ENCODE peak calls at places on chromosomes 7 and 10, in ten cellular contexts. C, N, G, M, R, J, Y, U, T and I are unnamed samples. For H3K36me3, the result is how much of the 10 kb centered on the place peaks cover.

GRCh38 chr7:77548222-77548621 is 11.1 kb downstream of the PTPN12 start:
- DNase-seq in C (no peak), N (no peak), G (no peak), M (no peak), R (no peak), J (no peak), Y (no peak), U (no peak), T (no peak), I (no peak)

GRCh38 chr10:93515071-93515962 is 18.9 kb downstream of the CEP55 start:
- DNase-seq in C (no peak), N (no peak), G (no peak), M (no peak), R (no peak), J (no peak), Y (no peak), U (no peak), T (no peak), I (no peak)

GRCh38 chr7:42645906-42646305 is 266.0 kb downstream of the C7orf25 start:
- DNase-seq in C (no peak), N (no peak), G (peak), M (no peak), R (peak), J (peak), Y (no peak), U (peak), T (no peak), I (no peak)

GRCh38 chr7:13327669-13328068 is 640.2 kb downstream of the ARL4A start:
- DNase-seq in C (no peak), N (no peak), G (peak), M (no peak), R (no peak), J (no peak), Y (no peak), U (no peak), T (no peak), I (peak)

GRCh38 chr7:90236890-90237289 is 8.1 kb upstream of the CFAP69 start:
- DNase-seq in C (peak), N (no peak), G (no peak), M (no peak), R (no peak), J (no peak), Y (no peak), U (no peak), T (no peak), I (no peak)

GRCh38 chr10:108375691-108376090 is 1211.2 kb upstream of the SORCS1 start:
- DNase-seq in C (no peak), N (no peak), G (no peak), M (no peak), R (no peak), J (peak), Y (no peak), U (peak), T (no peak), I (no peak)

GRCh38 chr7:122305475-122306319 is 1.1 kb upstream of the FEZF1 start:
- DNase-seq in C (peak), N (no peak), G (peak), M (peak), R (peak), J (no peak), Y (no peak), U (no peak), T (peak), I (no peak)

GRCh38 chr10:20858292-20859124 is 38.6 kb downstream of the NEBL start:
- DNase-seq in C (no peak), N (no peak), G (peak), M (no peak), R (peak), J (peak), Y (no peak), U (peak), T (no peak), I (no peak)

GRCh38 chr10:26723016-26723415 is 25.5 kb downstream of the PDSS1 start:
- DNase-seq in C (no peak), N (no peak), G (no peak), M (no peak), R (no peak), J (no peak), Y (no peak), U (no peak), T (no peak), I (no peak)

GRCh38 chr7:55423277-55423711 is 58.2 kb downstream of the LANCL2 start:
- DNase-seq in C (no peak), N (no peak), G (no peak), M (no peak), R (no peak), J (peak), Y (no peak), U (no peak), T (no peak), I (no peak)

GRCh38 chr10:51876528-51876927 is 177.1 kb upstream of the CSTF2T start:
- DNase-seq in C (no peak), N (no peak), G (no peak), M (no peak), R (no peak), J (no peak), Y (no peak), U (no peak), T (no peak), I (no peak)

GRCh38 chr7:159075563-159076238 is 69.0 kb downstream of the VIPR2 start:
- DNase-seq in C (no peak), N (no peak), G (no peak), M (no peak), R (no peak), J (no peak), Y (no peak), U (no peak), T (peak), I (no peak)

GRCh38 chr10:5477948-5478693 is 21.2 kb downstream of the CALML5 start:
- DNase-seq in C (no peak), N (no peak), G (no peak), M (no peak), R (no peak), J (no peak), Y (no peak), U (no peak), T (no peak), I (no peak)

GRCh38 chr7:92694211-92694610 is 104.0 kb upstream of the FAM133B start:
- DNase-seq in C (no peak), N (no peak), G (no peak), M (no peak), R (no peak), J (no peak), Y (no peak), U (no peak), T (no peak), I (no peak)

GRCh38 chr7:115462301-115463015 is 540.6 kb downstream of the MDFIC start:
- DNase-seq in C (no peak), N (no peak), G (no peak), M (no peak), R (no peak), J (no peak), Y (no peak), U (no peak), T (no peak), I (no peak)

GRCh38 chr10:71213127-71213616 is 802 bp downstream of the UNC5B start:
- DNase-seq in C (peak), N (no peak), G (peak), M (peak), R (peak), J (peak), Y (no peak), U (peak), T (no peak), I (no peak)

GRCh38 chr7:21367081-21367480 is 60.8 kb upstream of the SP4 start:
- DNase-seq in C (no peak), N (no peak), G (peak), M (no peak), R (peak), J (peak), Y (no peak), U (no peak), T (no peak), I (no peak)

GRCh38 chr10:102422586-102423129 is 2.0 kb downstream of the FBXL15 start:
- DNase-seq in C (peak), N (no peak), G (peak), M (peak), R (peak), J (peak), Y (peak), U (peak), T (peak), I (no peak)

GRCh38 chr7:42460148-42460547 is 223.1 kb upstream of the GLI3 start:
- DNase-seq in C (no peak), N (no peak), G (no peak), M (no peak), R (no peak), J (no peak), Y (no peak), U (no peak), T (no peak), I (no peak)

GRCh38 chr7:125573131-125573530 is 643.5 kb upstream of the POT1 start:
- DNase-seq in C (no peak), N (no peak), G (no peak), M (no peak), R (no peak), J (no peak), Y (no peak), U (no peak), T (no peak), I (no peak)

GRCh38 chr7:150990416-150991186 is at the start of gene NOS3:
- DNase-seq in C (no peak), N (no peak), G (peak), M (no peak), R (peak), J (peak), Y (peak), U (peak), T (no peak), I (no peak)

GRCh38 chr10:77637986-77638765 is 568 bp upstream of the KCNMA1 start:
- DNase-seq in C (peak), N (no peak), G (peak), M (peak), R (peak), J (no peak), Y (peak), U (peak), T (peak), I (no peak)

GRCh38 chr10:84214046-84214572 is 11.2 kb downstream of the LRIT2 start:
- DNase-seq in C (no peak), N (no peak), G (no peak), M (no peak), R (no peak), J (no peak), Y (no peak), U (no peak), T (no peak), I (no peak)

GRCh38 chr10:101578192-101578591 is 9.9 kb downstream of the POLL start:
- DNase-seq in C (no peak), N (no peak), G (no peak), M (no peak), R (no peak), J (no peak), Y (no peak), U (no peak), T (peak), I (no peak)

GRCh38 chr10:132532174-132532573 is 5.4 kb upstream of the INPP5A start:
- DNase-seq in C (no peak), N (no peak), G (no peak), M (no peak), R (no peak), J (no peak), Y (no peak), U (no peak), T (no peak), I (no peak)

GRCh38 chr7:114865564-114865963 is 56.3 kb upstream of the MDFIC start:
- DNase-seq in C (peak), N (no peak), G (peak), M (peak), R (peak), J (peak), Y (peak), U (peak), T (no peak), I (no peak)

GRCh38 chr7:150435390-150436073 is 14.9 kb upstream of the GIMAP8 start:
- DNase-seq in C (no peak), N (no peak), G (no peak), M (no peak), R (no peak), J (no peak), Y (no peak), U (no peak), T (no peak), I (no peak)

GRCh38 chr10:52488606-52489485 is 174.8 kb downstream of the DKK1 start:
- DNase-seq in C (peak), N (no peak), G (peak), M (peak), R (peak), J (peak), Y (no peak), U (peak), T (no peak), I (no peak)

GRCh38 chr10:113808168-113808567 is 45.7 kb downstream of the DCLRE1A start:
- DNase-seq in C (no peak), N (no peak), G (no peak), M (no peak), R (no peak), J (no peak), Y (no peak), U (no peak), T (no peak), I (no peak)

DNA sequence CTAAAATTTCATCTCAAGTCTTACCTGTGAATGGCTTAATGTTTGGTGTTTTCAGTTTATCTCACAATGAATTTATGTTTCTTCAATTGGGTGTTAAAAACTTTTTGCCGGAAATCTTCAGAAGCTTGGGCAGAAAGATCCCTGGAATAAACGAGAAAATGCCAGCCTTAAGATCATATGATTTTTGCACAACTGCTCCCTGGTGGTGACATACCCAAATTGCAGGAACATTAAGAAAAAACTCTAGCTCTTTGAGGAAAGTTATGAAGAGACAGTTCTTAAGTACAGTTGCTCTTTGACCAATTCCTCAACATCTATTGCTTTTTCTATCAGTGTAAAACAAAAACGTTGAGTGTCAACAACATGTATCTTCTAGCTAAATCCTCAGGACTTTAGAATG is 48.2 kb upstream of the CREB5 start:
- DNase-seq in C (no peak), N (no peak), G (peak), M (no peak), R (no peak), J (no peak), Y (no peak), U (no peak), T (no peak), I (no peak)
- TF ChIP-seq CTCF in C (peak), N (no peak), G (peak), M (peak), R (peak), J (no peak), Y (no peak), U (peak), T (no peak), I (peak)

GRCh38 chr10:11148638-11149037 is 131.0 kb downstream of the CELF2 start:
- DNase-seq in C (no peak), N (no peak), G (no peak), M (peak), R (no peak), J (no peak), Y (no peak), U (no peak), T (no peak), I (no peak)
- H3K4me3 ChIP-seq in C (no peak), N (no peak), G (no peak), M (no peak), R (no peak), J (no peak), Y (no peak), U (no peak), T (no peak), I (no peak)

GRCh38 chr7:111863269-111863668 is 301.0 kb upstream of the IMMP2L start:
- DNase-seq in C (no peak), N (no peak), G (no peak), M (no peak), R (no peak), J (no peak), Y (no peak), U (no peak), T (no peak), I (no peak)
- H3K36me3 ChIP-seq in C (under half), N (under half), G (under half), M (under half), R (under half), J (under half), Y (under half), U (under half), T (under half), I (under half)

GRCh38 chr7:1593091-1593866 is 23.4 kb upstream of the PSMG3 start:
- DNase-seq in C (no peak), N (no peak), G (no peak), M (no peak), R (no peak), J (no peak), Y (no peak), U (no peak), T (peak), I (no peak)
- TF ChIP-seq CTCF in C (peak), N (no peak), G (peak), M (peak), R (peak), J (peak), Y (no peak), U (peak), T (no peak), I (peak)

GRCh38 chr7:33873518-33873917 is 31.8 kb upstream of the BMPER start:
- DNase-seq in C (peak), N (no peak), G (no peak), M (no peak), R (no peak), J (no peak), Y (no peak), U (no peak), T (no peak), I (no peak)
- H3K4me3 ChIP-seq in C (no peak), N (no peak), G (no peak), M (no peak), R (no peak), J (no peak), Y (no peak), U (no peak), T (no peak), I (no peak)

DNA sequence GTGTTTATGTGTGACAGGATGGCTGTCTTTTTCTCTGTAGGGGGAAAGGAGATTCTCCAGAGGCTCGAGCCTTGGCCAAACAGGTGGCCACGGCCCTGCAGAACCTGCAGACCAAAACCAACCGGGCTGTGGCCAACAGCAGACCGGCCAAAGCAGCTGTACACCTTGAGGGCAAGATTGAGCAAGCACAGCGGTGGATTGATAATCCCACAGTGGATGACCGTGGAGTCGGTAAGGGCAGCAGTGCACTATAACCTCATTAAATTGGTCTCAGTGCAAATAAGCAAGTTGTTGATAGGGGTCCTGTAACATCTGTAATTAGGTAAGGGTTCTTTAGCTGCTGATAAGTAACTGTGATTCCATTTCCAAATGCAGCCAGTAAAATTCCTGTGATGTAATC is 56.4 kb downstream of the AP3M1 start:
- DNase-seq in C (no peak), N (no peak), G (no peak), M (no peak), R (no peak), J (no peak), Y (peak), U (no peak), T (no peak), I (no peak)
- H3K36me3 ChIP-seq in C (under half), N (half or more), G (half or more), M (half or more), R (under half), J (under half), Y (under half), U (under half), T (under half), I (under half)

GRCh38 chr10:17871036-17871435 is 61.9 kb downstream of the MRC1 start:
- DNase-seq in C (no peak), N (no peak), G (no peak), M (no peak), R (no peak), J (no peak), Y (no peak), U (no peak), T (no peak), I (no peak)

GRCh38 chr10:17873946-17874345 is 64.8 kb downstream of the MRC1 start:
- DNase-seq in C (no peak), N (no peak), G (no peak), M (no peak), R (no peak), J (no peak), Y (no peak), U (no peak), T (no peak), I (no peak)

GRCh38 chr10:17877121-17877520 is 68.0 kb downstream of the MRC1 start:
- DNase-seq in C (no peak), N (no peak), G (no peak), M (no peak), R (no peak), J (no peak), Y (no peak), U (no peak), T (no peak), I (no peak)

GRCh38 chr10:17867056-17867455 is 57.9 kb downstream of the MRC1 start:
- DNase-seq in C (no peak), N (no peak), G (no peak), M (no peak), R (no peak), J (no peak), Y (no peak), U (no peak), T (no peak), I (no peak)

GRCh38 chr10:17872191-17873091 is 63.3 kb downstream of the MRC1 start:
- DNase-seq in C (peak), N (no peak), G (peak), M (no peak), R (peak), J (peak), Y (no peak), U (peak), T (no peak), I (no peak)
- TF ChIP-seq CTCF in C (peak), N (no peak), G (peak), M (peak), R (peak), J (peak), Y (no peak), U (peak), T (no peak), I (peak)